ENCODE peak calls at places on chromosomes 3 and 15, in four cellular contexts. B is GM23248, E is uterus, I is heart left ventricle. K is an unnamed sample.

GRCh38 chr3:115186351-115187148 is 39.5 kb upstream of the ZBTB20 start:
- DNase-seq in I (no peak), B (no peak), E (no peak), K (no peak)

GRCh38 chr3:183484676-183485075 is 56.3 kb upstream of the MCF2L2 start:
- DNase-seq in I (no peak), E (no peak), B (no peak), K (no peak)

GRCh38 chr3:194009892-194010533 is 125.9 kb upstream of the HES1 start:
- DNase-seq in I (no peak), E (no peak), B (no peak), K (no peak)

GRCh38 chr3:64687781-64688515 is at the start of gene ADAMTS9:
- DNase-seq in B (peak; percentile 84), E (peak; percentile 84), I (peak; percentile 89), K (peak; percentile 33)

GRCh38 chr3:58683001-58683845 is 16.6 kb upstream of the FAM3D start:
- DNase-seq in I (no peak), B (peak; percentile 44), E (no peak), K (peak; percentile 72)

GRCh38 chr3:46873521-46873920 is 4.0 kb upstream of the PTH1R start:
- DNase-seq in E (no peak), I (no peak), B (no peak), K (no peak)

GRCh38 chr3:20350449-20350848 is 164.4 kb upstream of the SGO1 start:
- DNase-seq in B (no peak), E (no peak), I (no peak), K (no peak)

GRCh38 chr15:37046876-37047614 is 53.3 kb downstream of the MEIS2 start:
- DNase-seq in B (peak; percentile 60), E (no peak), I (no peak), K (no peak)

GRCh38 chr15:98330692-98331435 is 317.5 kb upstream of the IGF1R start:
- DNase-seq in B (no peak), I (no peak), E (no peak), K (no peak)

GRCh38 chr15:90174140-90174891 is 26.8 kb upstream of the SEMA4B start:
- DNase-seq in E (peak; percentile 88), I (peak; percentile 90), B (peak; percentile 45), K (peak; percentile 53)

GRCh38 chr3:161793194-161793825 is 296.7 kb downstream of the OTOL1 start:
- DNase-seq in E (no peak), I (no peak), B (no peak), K (no peak)

GRCh38 chr3:153927107-153927506 is 194.1 kb upstream of the ARHGEF26 start:
- DNase-seq in I (no peak), E (no peak), B (peak; percentile 81), K (no peak)

GRCh38 chr15:63985221-63986184 is 60.8 kb downstream of the DAPK2 start:
- DNase-seq in B (peak; percentile 41), E (no peak), I (peak; percentile 87), K (peak; percentile 82)

GRCh38 chr3:12963869-12964712 is 109.1 kb downstream of the IQSEC1 start:
- DNase-seq in I (peak; percentile 46), B (no peak), E (no peak), K (no peak)

GRCh38 chr3:86282106-86282787 is 708.7 kb downstream of the VGLL3 start:
- DNase-seq in E (no peak), I (peak; percentile 56), B (no peak), K (no peak)

GRCh38 chr3:177211503-177212277 is 14.4 kb upstream of the TBL1XR1 start:
- DNase-seq in I (no peak), E (no peak), B (no peak), K (no peak)

GRCh38 chr15:44550256-44550655 is 13.3 kb downstream of the EIF3J start:
- DNase-seq in E (no peak), I (no peak), B (peak; percentile 66), K (no peak)

GRCh38 chr15:70569139-70569717 is 194.1 kb downstream of the UACA start:
- DNase-seq in E (peak; percentile 18), B (peak; percentile 61), I (no peak), K (peak; percentile 40)

GRCh38 chr3:185688808-185689207 is 102.7 kb downstream of the SENP2 start:
- DNase-seq in E (no peak), B (peak; percentile 100), I (no peak), K (peak; percentile 97)

GRCh38 chr15:58549013-58549779 is 117.4 kb downstream of the LIPC start:
- DNase-seq in B (no peak), E (no peak), I (no peak), K (no peak)

GRCh38 chr3:149703474-149703873 is 45.6 kb upstream of the WWTR1 start:
- DNase-seq in I (no peak), E (peak; percentile 84), B (peak; percentile 82), K (no peak)

GRCh38 chr3:32404714-32405113 is 13.1 kb downstream of the CMTM7 start:
- DNase-seq in B (no peak), I (no peak), E (no peak), K (no peak)

GRCh38 chr3:43074482-43074881 is 31.4 kb downstream of the POMGNT2 start:
- DNase-seq in I (no peak), B (no peak), E (no peak), K (no peak)
- H3K36me3 ChIP-seq in I (peaks cover under 1% of the 10 kb centered on the region), B (no peaks in the 10 kb centered on the region), E (no peaks in the 10 kb centered on the region), K (no peaks in the 10 kb centered on the region)

DNA sequence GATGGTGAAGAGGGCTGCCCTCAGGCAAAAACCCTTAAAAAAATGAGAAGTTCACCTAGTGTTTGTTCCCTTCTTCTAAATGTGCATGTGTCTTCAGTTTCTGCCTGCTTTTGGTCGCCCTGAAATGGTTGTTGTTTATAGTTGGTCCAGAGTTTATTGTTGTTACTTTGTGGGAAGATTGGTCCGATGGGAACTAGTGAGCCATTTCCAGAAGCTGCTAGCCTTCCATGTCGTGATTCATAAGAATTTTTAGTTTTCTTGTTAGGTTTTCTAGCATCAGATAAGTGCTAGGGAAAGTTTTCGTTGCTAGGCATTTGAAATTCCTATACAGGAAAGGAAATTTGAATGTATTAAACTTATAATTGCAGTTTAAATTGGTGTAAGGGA is 33.7 kb downstream of the IFT122 start:
- DNase-seq in B (no peak), I (no peak), E (no peak), K (no peak)
- H3K4me3 ChIP-seq in B (no peak overlapping the region), I (no peak overlapping the region), E (no peak overlapping the region), K (no peak overlapping the region)

GRCh38 chr15:96347181-96348111 is 16.9 kb downstream of the NR2F2 start:
- DNase-seq in I (peak; percentile 68), B (no peak), E (peak; percentile 79), K (no peak)

GRCh38 chr15:96349933-96350292 is 19.4 kb downstream of the NR2F2 start:
- DNase-seq in E (no peak), B (no peak), I (no peak), K (no peak)

GRCh38 chr15:96349034-96349932 is 18.8 kb downstream of the NR2F2 start:
- DNase-seq in I (no peak), B (no peak), E (no peak), K (no peak)

GRCh38 chr15:96350321-96350720 is 19.8 kb downstream of the NR2F2 start:
- DNase-seq in E (no peak), I (no peak), B (no peak), K (no peak)

DNA sequence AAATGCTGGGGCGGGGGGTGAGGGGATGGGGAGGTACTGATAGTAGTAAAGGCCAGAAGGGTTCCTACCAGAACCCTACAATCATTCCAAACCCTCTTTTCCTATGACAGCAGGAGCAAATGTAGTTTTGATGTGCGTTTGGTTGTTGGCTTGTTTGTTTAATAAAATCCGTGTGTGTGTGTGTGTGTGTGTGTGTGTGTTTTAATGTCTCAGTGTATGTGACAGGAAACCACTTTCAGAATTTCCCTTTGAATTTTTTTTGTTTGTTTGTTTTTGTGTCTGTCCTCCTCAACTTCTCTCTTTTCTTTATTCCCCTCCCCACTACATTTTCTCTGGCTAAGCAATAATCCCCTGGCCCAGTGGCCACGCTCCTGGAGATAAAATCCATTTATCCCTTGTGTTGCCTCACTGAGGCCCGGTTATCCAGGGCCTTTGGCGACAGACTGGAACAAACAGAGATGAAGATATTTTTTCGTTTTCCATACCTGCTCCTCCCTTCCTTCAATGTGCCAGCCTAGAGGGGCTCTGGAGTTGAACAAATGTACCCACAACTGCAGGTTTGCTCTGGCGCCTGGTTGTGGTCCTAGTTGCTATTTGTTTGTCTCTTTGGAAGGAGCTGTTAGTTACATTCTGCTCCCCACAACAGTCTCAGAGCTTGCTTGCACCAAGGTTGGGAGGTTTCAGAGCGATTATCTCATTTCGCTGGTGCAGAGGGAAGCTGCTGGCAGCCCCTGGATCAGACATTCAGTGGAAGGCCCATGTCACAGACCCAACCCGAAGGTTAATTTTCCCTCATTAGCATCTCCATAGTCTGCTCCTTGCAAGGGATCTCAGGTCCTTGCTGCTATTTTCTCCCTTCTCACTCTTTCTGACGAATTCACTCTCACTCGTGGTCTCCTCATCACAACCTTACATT is 17.9 kb downstream of the NR2F2 start:
- DNase-seq in B (no peak), I (no peak), E (no peak), K (no peak)
- H3K27me3 ChIP-seq in B (no peaks in the 10 kb centered on the region), I (peaks cover 38% of the 10 kb centered on the region), E (no peaks in the 10 kb centered on the region), K (no peaks in the 10 kb centered on the region)

GRCh38 chr3:167714871-167715270 is 19.8 kb downstream of the PDCD10 start:
- DNase-seq in B (no peak), E (no peak), I (no peak), K (no peak)
- H3K36me3 ChIP-seq in B (peaks cover 26% of the 10 kb centered on the region), E (no peaks in the 10 kb centered on the region), I (peaks cover 2% of the 10 kb centered on the region), K (peaks cover 74% of the 10 kb centered on the region)

GRCh38 chr3:117036259-117036799 is 326.8 kb downstream of the TUSC7 start:
- DNase-seq in I (no peak), E (peak; percentile 59), B (peak; percentile 71), K (peak; percentile 39)
- H3K4me3 ChIP-seq in I (no peak overlapping the region), E (no peak overlapping the region), B (peak overlapping the region; percentile 39), K (no peak overlapping the region)

GRCh38 chr15:80476036-80476435 is 71.9 kb downstream of the ARNT2 start:
- DNase-seq in E (no peak), I (no peak), B (no peak), K (no peak)
- H3K27me3 ChIP-seq in E (no peaks in the 10 kb centered on the region), I (no peaks in the 10 kb centered on the region), B (no peaks in the 10 kb centered on the region), K (no peaks in the 10 kb centered on the region)